ENCODE peak calls at places on chromosomes 2 and 18, in four cellular contexts. M, Y, H and J are unnamed samples.

GRCh38 chr2:187434342-187434785 is 13.7 kb downstream of the CALCRL start:
- DNase-seq in H (no peak), M (no peak), Y (no peak), J (no peak)

GRCh38 chr18:13913205-13913604 is 2.1 kb downstream of the MC2R start:
- DNase-seq in H (no peak), Y (no peak), M (no peak), J (no peak)

GRCh38 chr18:13376841-13377351 is 158.3 kb downstream of the LDLRAD4 start:
- DNase-seq in Y (no peak), M (no peak), H (no peak), J (no peak)

GRCh38 chr2:46601328-46601963 is 122.1 kb downstream of the TMEM247 start:
- DNase-seq in H (no peak), Y (no peak), M (no peak), J (no peak)

GRCh38 chr2:8309131-8309530 is 372.7 kb upstream of the ID2 start:
- DNase-seq in M (no peak), H (no peak), Y (peak), J (no peak)

GRCh38 chr2:181915096-181915495 is 23.6 kb downstream of the ITPRID2 start:
- DNase-seq in H (no peak), Y (no peak), M (no peak), J (no peak)

GRCh38 chr2:202290316-202290715 is 24.8 kb downstream of the NOP58 start:
- DNase-seq in M (no peak), H (no peak), Y (no peak), J (no peak)

GRCh38 chr2:120199837-120200499 is 23.2 kb downstream of the TMEM185B start:
- DNase-seq in M (no peak), Y (no peak), H (no peak), J (no peak)

GRCh38 chr18:35127201-35127600 is 86.0 kb downstream of the MAPRE2 start:
- DNase-seq in Y (no peak), H (peak), M (no peak), J (no peak)

GRCh38 chr2:83459456-83459855 is 999.6 kb downstream of the SUCLG1 start:
- DNase-seq in M (no peak), H (no peak), Y (no peak), J (peak)

GRCh38 chr2:69202323-69202722 is 184.7 kb downstream of the GFPT1 start:
- DNase-seq in Y (no peak), H (no peak), M (no peak), J (no peak)

GRCh38 chr2:127454595-127455565 is 36.7 kb downstream of the PROC start:
- DNase-seq in H (no peak), M (no peak), Y (peak), J (peak)

GRCh38 chr2:232336241-232336736 is 42.3 kb upstream of the ALPP start:
- DNase-seq in H (no peak), M (no peak), Y (no peak), J (no peak)

GRCh38 chr18:62420513-62421209 is 95.6 kb downstream of the TNFRSF11A start:
- DNase-seq in H (peak), Y (peak), M (peak), J (peak)

GRCh38 chr2:161965994-161966393 is 108.0 kb downstream of the DPP4 start:
- DNase-seq in H (no peak), M (no peak), Y (no peak), J (no peak)

GRCh38 chr2:216911886-216912285 is 52.0 kb upstream of the TNP1 start:
- DNase-seq in M (no peak), H (no peak), Y (no peak), J (no peak)

GRCh38 chr2:26203906-26204305 is 31.0 kb downstream of the GAREM2 start:
- DNase-seq in M (no peak), Y (no peak), H (no peak), J (no peak)

GRCh38 chr2:125516496-125517109 is 1139.4 kb upstream of the GYPC start:
- DNase-seq in M (no peak), H (peak), Y (peak), J (no peak)

GRCh38 chr2:191855382-191855781 is 8.5 kb upstream of the CAVIN2 start:
- DNase-seq in H (no peak), M (no peak), Y (no peak), J (no peak)

GRCh38 chr18:58535340-58536186 is 93.3 kb downstream of the ALPK2 start:
- DNase-seq in M (no peak), H (peak), Y (no peak), J (no peak)

GRCh38 chr18:3177902-3178687 is 41.7 kb downstream of the MYOM1 start:
- DNase-seq in M (no peak), Y (peak), H (no peak), J (peak)

GRCh38 chr2:221752781-221753180 is 180.7 kb upstream of the EPHA4 start:
- DNase-seq in H (no peak), M (no peak), Y (no peak), J (no peak)

GRCh38 chr18:32909798-32910561 is 137.2 kb upstream of the KLHL14 start:
- DNase-seq in H (no peak), M (no peak), Y (no peak), J (no peak)

GRCh38 chr2:163703386-163703785 is 32.4 kb downstream of the FIGN start:
- DNase-seq in H (no peak), M (no peak), Y (no peak), J (no peak)

GRCh38 chr2:98825858-98826257 is 94.9 kb upstream of the MGAT4A start:
- DNase-seq in M (no peak), H (no peak), Y (no peak), J (no peak)

GRCh38 chr18:77093067-77093430 is 39.5 kb downstream of the MBP start:
- DNase-seq in M (no peak), H (no peak), Y (no peak), J (no peak)

GRCh38 chr2:100755441-100755840 is 64.5 kb upstream of the NPAS2 start:
- DNase-seq in H (no peak), M (no peak), Y (no peak), J (no peak)

GRCh38 chr2:206115026-206115578 is 29.1 kb upstream of the INO80D start:
- DNase-seq in M (no peak), Y (no peak), H (no peak), J (peak)

DNA sequence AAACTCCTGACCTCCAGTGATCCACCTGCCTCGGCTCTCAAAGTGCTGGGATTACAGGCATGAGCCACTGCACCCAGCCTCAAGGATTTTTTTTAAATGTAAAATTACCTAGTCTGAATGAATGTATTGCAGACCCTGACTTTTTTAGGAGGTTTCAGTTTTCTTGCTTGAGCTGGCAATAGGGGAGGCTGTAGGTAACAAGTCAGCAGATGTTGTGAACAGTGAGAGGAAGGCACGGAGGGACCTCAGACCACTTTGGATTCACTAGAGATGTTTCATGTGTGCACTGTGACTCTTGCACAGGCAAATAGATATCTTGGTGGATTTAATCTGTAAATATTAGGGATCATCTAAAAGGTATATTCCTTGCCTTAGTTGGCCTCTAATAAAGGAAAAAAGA is 6.4 kb downstream of the NDUFV2 start:
- DNase-seq in M (no peak), Y (no peak), H (no peak), J (no peak)
- H3K4me3 ChIP-seq in M (no peak), Y (no peak), H (no peak), J (no peak)

GRCh38 chr2:9592699-9593098 is 37.1 kb upstream of the ADAM17 start:
- DNase-seq in M (no peak), H (no peak), Y (no peak), J (no peak)

GRCh38 chr2:9595746-9596145 is 35.1 kb downstream of the YWHAQ start:
- DNase-seq in H (no peak), M (no peak), Y (no peak), J (no peak)

GRCh38 chr2:9596621-9597311 is 34.0 kb downstream of the YWHAQ start:
- DNase-seq in Y (no peak), H (no peak), M (no peak), J (no peak)

GRCh38 chr2:9594361-9595063 is 36.3 kb downstream of the YWHAQ start:
- DNase-seq in M (no peak), H (peak), Y (no peak), J (peak)

DNA sequence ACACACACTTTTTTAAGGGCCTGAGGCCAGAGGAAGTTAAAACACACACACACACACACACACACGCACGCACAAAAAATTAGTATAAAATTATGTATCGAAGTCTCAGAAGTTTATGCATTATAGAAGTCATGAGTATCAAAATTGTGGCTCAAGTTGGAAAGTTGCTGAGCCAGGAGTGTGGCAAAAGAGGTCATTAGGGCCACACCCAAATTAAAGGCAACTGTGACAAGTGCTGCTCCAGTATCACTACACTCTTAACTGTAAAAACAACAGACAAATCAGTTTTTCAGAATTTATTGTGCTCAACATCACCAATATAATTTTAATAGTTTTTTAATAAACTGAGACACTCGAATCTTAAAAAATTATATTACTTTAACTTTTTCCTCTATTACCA is 36.9 kb downstream of the YWHAQ start:
- DNase-seq in H (no peak), Y (no peak), M (no peak), J (peak)
- H3K27ac ChIP-seq in H (no peak), Y (no peak), M (no peak), J (no peak)

GRCh38 chr2:213241817-213242216 is 42.4 kb upstream of the SPAG16 start:
- DNase-seq in H (no peak), Y (no peak), M (no peak), J (no peak)
- H3K4me3 ChIP-seq in H (no peak), Y (no peak), M (no peak), J (no peak)

GRCh38 chr2:54370405-54371104 is 85.6 kb upstream of the SPTBN1 start:
- DNase-seq in Y (no peak), M (no peak), H (no peak), J (no peak)

GRCh38 chr2:54374965-54375364 is 81.2 kb upstream of the SPTBN1 start:
- DNase-seq in H (no peak), M (no peak), Y (no peak), J (no peak)

GRCh38 chr2:54373855-54374254 is 82.3 kb upstream of the SPTBN1 start:
- DNase-seq in Y (no peak), M (no peak), H (no peak), J (no peak)

GRCh38 chr2:54372361-54372760 is 83.8 kb upstream of the SPTBN1 start:
- DNase-seq in M (no peak), Y (no peak), H (no peak), J (no peak)

GRCh38 chr2:54371461-54372065 is 84.6 kb upstream of the SPTBN1 start:
- DNase-seq in H (no peak), M (no peak), Y (no peak), J (no peak)
- H3K27ac ChIP-seq in H (no peak), M (no peak), Y (no peak), J (no peak)

GRCh38 chr2:220593526-220593925 is 966.1 kb downstream of the SLC4A3 start:
- DNase-seq in M (no peak), H (no peak), Y (no peak), J (no peak)
- H3K4me3 ChIP-seq in M (no peak), H (no peak), Y (no peak), J (no peak)

GRCh38 chr2:150076281-150076680 is 411.2 kb downstream of the RND3 start:
- DNase-seq in M (no peak), H (peak), Y (no peak), J (no peak)
- H3K27ac ChIP-seq in M (no peak), H (peak), Y (no peak), J (no peak)

GRCh38 chr2:34901739-34902138 is 1302.6 kb upstream of the FAM98A start:
- DNase-seq in H (no peak), M (no peak), Y (no peak), J (no peak)

DNA sequence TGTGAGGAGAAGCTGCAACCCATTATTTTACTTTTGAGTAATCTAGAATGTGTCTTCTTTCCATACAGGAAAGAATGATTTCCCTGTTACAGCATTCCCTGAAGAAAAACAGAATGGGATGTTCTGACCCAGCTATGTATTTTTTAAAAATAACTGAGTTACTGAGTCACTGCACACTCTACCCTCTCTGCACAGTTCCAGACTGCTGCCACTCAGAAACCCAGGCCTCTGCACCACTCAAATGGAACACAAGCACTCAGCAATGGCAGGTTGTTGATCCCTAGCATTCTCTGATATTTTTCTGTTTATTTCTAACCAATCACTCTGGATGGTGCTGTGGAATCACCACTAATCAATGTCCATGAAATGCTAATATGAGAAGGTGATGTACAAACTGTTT is 1300.0 kb upstream of the FAM98A start:
- DNase-seq in M (no peak), Y (no peak), H (no peak), J (no peak)
- H3K4me3 ChIP-seq in M (no peak), Y (no peak), H (no peak), J (no peak)

GRCh38 chr2:241094924-241095420 is 7.1 kb downstream of the MTERF4 start:
- DNase-seq in H (no peak), Y (no peak), M (no peak), J (no peak)

GRCh38 chr2:241091734-241092445 is 10.2 kb downstream of the MTERF4 start:
- DNase-seq in H (no peak), M (no peak), Y (no peak), J (no peak)

GRCh38 chr2:241091201-241091600 is 10.9 kb downstream of the MTERF4 start:
- DNase-seq in Y (no peak), H (no peak), M (no peak), J (no peak)

GRCh38 chr2:241094172-241094571 is 7.9 kb downstream of the MTERF4 start:
- DNase-seq in Y (no peak), M (no peak), H (no peak), J (no peak)

GRCh38 chr2:241092677-241093076 is 9.4 kb downstream of the MTERF4 start:
- DNase-seq in M (no peak), H (no peak), Y (no peak), J (no peak)
- H3K27ac ChIP-seq in M (peak), H (no peak), Y (no peak), J (no peak)